ENCODE peak calls at places on chromosome 17, in four cellular contexts. One of them, this sample, is unnamed. For H3K4me1, the result is how much of the 10 kb centered on the place peaks cover.

GRCh38 chr17:67546578-67547527 is 169.8 kb downstream of the PITPNC1 start:
- DNase-seq in stomach: peak
- DNase-seq in CD8-positive, alpha-beta T cell: no peak
- DNase-seq in lung: peak
- DNase-seq in this sample: peak

GRCh38 chr17:46200200-46200599 is 7.0 kb upstream of the KANSL1 start:
- DNase-seq in lung: no peak
- DNase-seq in stomach: no peak
- DNase-seq in CD8-positive, alpha-beta T cell: no peak
- DNase-seq in this sample: no peak

GRCh38 chr17:70173646-70174045 is 4.3 kb downstream of the KCNJ2 start:
- DNase-seq in stomach: no peak
- DNase-seq in lung: no peak
- DNase-seq in CD8-positive, alpha-beta T cell: no peak
- DNase-seq in this sample: no peak

GRCh38 chr17:15885770-15886169 is 59.2 kb upstream of the ADORA2B start:
- DNase-seq in stomach: no peak
- DNase-seq in CD8-positive, alpha-beta T cell: no peak
- DNase-seq in lung: no peak
- DNase-seq in this sample: no peak

GRCh38 chr17:45229681-45230409 is 8.2 kb downstream of the FMNL1 start:
- DNase-seq in CD8-positive, alpha-beta T cell: no peak
- DNase-seq in stomach: no peak
- DNase-seq in lung: no peak
- DNase-seq in this sample: no peak

GRCh38 chr17:36892112-36892838 is 45.0 kb upstream of the LHX1 start:
- DNase-seq in lung: no peak
- DNase-seq in stomach: peak
- DNase-seq in CD8-positive, alpha-beta T cell: no peak
- DNase-seq in this sample: no peak

GRCh38 chr17:15392326-15392739 is 50.9 kb upstream of the TEKT3 start:
- DNase-seq in stomach: no peak
- DNase-seq in CD8-positive, alpha-beta T cell: no peak
- DNase-seq in lung: no peak
- DNase-seq in this sample: no peak

GRCh38 chr17:31392856-31393748 is 1.6 kb downstream of the RAB11FIP4 start:
- DNase-seq in CD8-positive, alpha-beta T cell: no peak
- DNase-seq in lung: no peak
- DNase-seq in stomach: peak
- DNase-seq in this sample: peak

GRCh38 chr17:57881143-57881542 is 31.3 kb upstream of the MRPS23 start:
- DNase-seq in CD8-positive, alpha-beta T cell: no peak
- DNase-seq in lung: no peak
- DNase-seq in stomach: no peak
- DNase-seq in this sample: peak

GRCh38 chr17:30573603-30574175 is 96.5 kb downstream of the GOSR1 start:
- DNase-seq in lung: no peak
- DNase-seq in stomach: no peak
- DNase-seq in CD8-positive, alpha-beta T cell: no peak
- DNase-seq in this sample: no peak

GRCh38 chr17:80738987-80739730 is 194.5 kb downstream of the RPTOR start:
- DNase-seq in lung: no peak
- DNase-seq in CD8-positive, alpha-beta T cell: no peak
- DNase-seq in stomach: no peak
- DNase-seq in this sample: no peak

GRCh38 chr17:4853195-4853762 is 20.1 kb downstream of the MINK1 start:
- DNase-seq in stomach: no peak
- DNase-seq in lung: no peak
- DNase-seq in CD8-positive, alpha-beta T cell: no peak
- DNase-seq in this sample: no peak
- H3K4me1 ChIP-seq in stomach: under half
- H3K4me1 ChIP-seq in lung: under half
- H3K4me1 ChIP-seq in CD8-positive, alpha-beta T cell: under half
- H3K4me1 ChIP-seq in this sample: under half

GRCh38 chr17:47884905-47885735 is 10.9 kb upstream of the SP2 start:
- DNase-seq in CD8-positive, alpha-beta T cell: no peak
- DNase-seq in lung: no peak
- DNase-seq in stomach: no peak
- DNase-seq in this sample: no peak
- H3K4me1 ChIP-seq in CD8-positive, alpha-beta T cell: under half
- H3K4me1 ChIP-seq in lung: under half
- H3K4me1 ChIP-seq in stomach: under half
- H3K4me1 ChIP-seq in this sample: under half

GRCh38 chr17:73304438-73304837 is 7.4 kb downstream of the CDC42EP4 start:
- DNase-seq in stomach: no peak
- DNase-seq in CD8-positive, alpha-beta T cell: no peak
- DNase-seq in lung: no peak
- DNase-seq in this sample: no peak
- H3K4me1 ChIP-seq in stomach: half or more
- H3K4me1 ChIP-seq in CD8-positive, alpha-beta T cell: under half
- H3K4me1 ChIP-seq in lung: under half
- H3K4me1 ChIP-seq in this sample: half or more

GRCh38 chr17:28405632-28406477 is at the start of gene SLC46A1:
- DNase-seq in CD8-positive, alpha-beta T cell: peak
- DNase-seq in stomach: peak
- DNase-seq in lung: peak
- DNase-seq in this sample: no peak

GRCh38 chr17:28407974-28408306 is 1.9 kb upstream of the SLC46A1 start:
- DNase-seq in stomach: no peak
- DNase-seq in lung: no peak
- DNase-seq in CD8-positive, alpha-beta T cell: no peak
- DNase-seq in this sample: no peak

GRCh38 chr17:28404812-28405570 is 1.0 kb downstream of the SLC46A1 start:
- DNase-seq in lung: no peak
- DNase-seq in CD8-positive, alpha-beta T cell: no peak
- DNase-seq in stomach: peak
- DNase-seq in this sample: no peak

GRCh38 chr17:28406478-28406824 is 439 bp upstream of the SLC46A1 start:
- DNase-seq in lung: no peak
- DNase-seq in CD8-positive, alpha-beta T cell: no peak
- DNase-seq in stomach: no peak
- DNase-seq in this sample: no peak

DNA sequence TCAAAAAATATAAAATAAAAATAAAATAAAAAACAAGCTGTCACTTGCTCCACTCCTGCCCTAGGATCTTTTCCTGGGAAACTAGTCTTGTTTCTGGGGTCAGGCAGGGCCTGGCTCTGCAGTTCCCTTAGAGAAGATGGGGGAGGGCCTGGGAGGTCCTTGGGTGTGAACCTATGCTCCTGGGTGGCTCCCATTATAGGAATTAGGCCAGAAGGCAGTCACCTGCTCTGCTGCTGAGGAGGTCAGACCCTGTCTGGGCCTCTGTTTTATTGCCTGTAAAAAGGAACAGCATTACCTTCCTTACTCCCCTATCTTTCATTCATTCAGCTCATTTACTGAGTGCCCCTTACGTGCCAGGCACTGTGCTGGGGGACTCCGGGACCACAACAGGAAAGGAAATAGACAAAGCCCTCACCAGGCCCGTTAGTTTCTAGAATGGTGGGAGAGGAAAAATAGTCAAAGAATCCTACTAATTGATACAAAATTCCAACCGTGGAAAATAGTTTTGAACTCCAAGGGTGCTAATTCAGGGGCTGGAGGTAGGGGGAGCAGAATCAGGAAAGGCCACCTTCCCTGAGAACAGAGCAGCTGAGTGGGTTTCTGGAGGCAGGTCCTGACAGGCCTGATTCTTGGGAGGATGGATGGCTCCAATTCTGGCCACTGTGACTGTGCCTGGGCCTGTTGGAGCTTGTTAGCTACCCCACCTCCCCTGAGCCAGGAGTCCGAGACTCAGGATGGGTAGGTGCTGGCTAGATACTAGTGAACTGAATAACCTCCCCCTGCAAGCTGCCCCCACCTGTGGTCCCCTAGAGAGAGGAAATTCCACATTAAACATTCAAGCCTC is 1.3 kb upstream of the SLC46A1 start:
- DNase-seq in CD8-positive, alpha-beta T cell: no peak
- DNase-seq in stomach: no peak
- DNase-seq in lung: no peak
- DNase-seq in this sample: no peak
- H3K4me1 ChIP-seq in CD8-positive, alpha-beta T cell: under half
- H3K4me1 ChIP-seq in stomach: under half
- H3K4me1 ChIP-seq in lung: under half
- H3K4me1 ChIP-seq in this sample: under half

GRCh38 chr17:76444518-76445311 is 8.2 kb downstream of the UBE2O start:
- DNase-seq in lung: no peak
- DNase-seq in CD8-positive, alpha-beta T cell: no peak
- DNase-seq in stomach: no peak
- DNase-seq in this sample: no peak

GRCh38 chr17:76449126-76449525 is 3.8 kb downstream of the UBE2O start:
- DNase-seq in stomach: no peak
- DNase-seq in CD8-positive, alpha-beta T cell: no peak
- DNase-seq in lung: no peak
- DNase-seq in this sample: no peak

GRCh38 chr17:76445697-76446448 is 7.1 kb downstream of the UBE2O start:
- DNase-seq in lung: no peak
- DNase-seq in CD8-positive, alpha-beta T cell: no peak
- DNase-seq in stomach: no peak
- DNase-seq in this sample: no peak

GRCh38 chr17:76446449-76447231 is 6.3 kb downstream of the UBE2O start:
- DNase-seq in lung: peak
- DNase-seq in stomach: peak
- DNase-seq in CD8-positive, alpha-beta T cell: no peak
- DNase-seq in this sample: no peak

DNA sequence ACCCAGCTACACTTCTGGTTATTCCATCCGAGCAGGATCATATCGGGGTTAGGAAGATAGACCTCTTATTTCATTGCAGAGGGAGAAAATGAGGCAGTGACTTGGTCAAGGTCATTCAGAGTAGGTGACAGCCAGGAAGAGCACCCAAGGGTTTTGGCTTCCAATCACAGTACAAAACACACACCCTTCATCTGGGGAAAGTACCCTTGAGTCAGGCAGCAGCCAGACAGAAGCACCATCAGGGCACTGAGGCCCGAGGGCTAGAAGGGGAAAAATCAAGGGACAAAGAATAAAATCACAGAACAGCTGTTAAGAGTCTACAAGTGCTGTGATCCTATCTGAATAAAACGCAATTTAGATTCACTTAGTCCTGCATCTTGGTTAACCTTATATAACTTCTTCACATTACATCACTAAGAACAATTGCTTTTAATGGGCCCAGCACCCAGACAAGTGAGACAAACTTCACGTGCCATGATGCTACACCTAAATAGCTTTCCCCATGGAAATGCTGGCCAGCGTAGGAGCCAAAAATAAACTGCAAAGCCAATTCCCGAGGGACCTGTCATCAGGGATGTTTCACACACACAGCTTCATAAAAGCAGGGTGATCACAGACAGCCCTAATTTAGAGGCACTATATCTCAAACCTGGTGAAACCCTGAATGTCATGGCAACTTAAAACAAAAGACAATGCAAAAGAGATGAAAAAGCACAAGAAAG is 4.9 kb downstream of the UBE2O start:
- DNase-seq in stomach: no peak
- DNase-seq in lung: no peak
- DNase-seq in CD8-positive, alpha-beta T cell: no peak
- DNase-seq in this sample: no peak
- H3K4me1 ChIP-seq in stomach: half or more
- H3K4me1 ChIP-seq in lung: under half
- H3K4me1 ChIP-seq in CD8-positive, alpha-beta T cell: under half
- H3K4me1 ChIP-seq in this sample: under half

GRCh38 chr17:82269882-82270500 is 3.5 kb downstream of the CSNK1D start:
- DNase-seq in CD8-positive, alpha-beta T cell: no peak
- DNase-seq in stomach: peak
- DNase-seq in lung: no peak
- DNase-seq in this sample: no peak

GRCh38 chr17:82269138-82269881 is 4.2 kb downstream of the CSNK1D start:
- DNase-seq in CD8-positive, alpha-beta T cell: no peak
- DNase-seq in lung: no peak
- DNase-seq in stomach: no peak
- DNase-seq in this sample: no peak

GRCh38 chr17:82266142-82266541 is 7.4 kb downstream of the CSNK1D start:
- DNase-seq in lung: no peak
- DNase-seq in CD8-positive, alpha-beta T cell: no peak
- DNase-seq in stomach: no peak
- DNase-seq in this sample: no peak

GRCh38 chr17:82270651-82271050 is 2.8 kb downstream of the CSNK1D start:
- DNase-seq in CD8-positive, alpha-beta T cell: no peak
- DNase-seq in lung: no peak
- DNase-seq in stomach: no peak
- DNase-seq in this sample: no peak

DNA sequence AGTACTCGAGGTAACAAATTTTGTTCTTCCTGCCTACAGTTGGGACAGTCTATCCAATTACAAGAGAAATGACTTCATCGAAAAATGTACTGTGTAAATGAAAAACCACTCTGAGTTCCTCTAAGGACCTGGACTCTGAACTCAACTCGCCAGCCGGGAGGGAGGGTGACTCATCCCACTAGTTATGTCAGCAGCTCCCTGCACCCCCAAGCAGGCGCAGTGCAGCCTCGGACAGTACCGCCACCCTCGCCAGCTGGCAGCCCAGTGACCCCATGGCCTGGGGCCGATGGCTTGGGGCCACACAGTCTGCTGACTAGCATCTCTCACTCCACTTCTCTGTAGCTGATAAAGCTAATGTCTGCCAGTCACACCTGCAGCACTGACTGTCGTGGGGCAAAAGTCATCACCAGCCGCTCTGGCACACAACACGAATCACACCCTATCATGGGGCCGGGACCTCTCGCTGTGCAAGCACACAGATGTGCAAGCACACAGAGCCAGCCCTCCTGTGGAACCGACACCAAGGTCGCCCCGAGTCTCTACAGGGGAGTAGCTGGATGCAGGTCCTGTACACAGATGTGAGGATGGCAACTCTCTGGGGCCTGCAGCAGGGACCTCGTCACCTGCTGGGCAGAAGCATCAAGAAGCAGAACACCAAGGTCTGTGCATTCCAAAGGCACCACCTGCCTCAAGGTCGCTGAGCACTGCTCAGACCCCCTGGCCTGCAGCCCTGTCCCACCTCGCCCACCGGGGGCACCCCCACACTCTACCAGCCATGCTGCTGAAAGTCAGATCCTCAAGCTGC is 5.7 kb downstream of the CSNK1D start:
- DNase-seq in CD8-positive, alpha-beta T cell: peak
- DNase-seq in stomach: peak
- DNase-seq in lung: peak
- DNase-seq in this sample: peak
- H3K4me1 ChIP-seq in CD8-positive, alpha-beta T cell: half or more
- H3K4me1 ChIP-seq in stomach: half or more
- H3K4me1 ChIP-seq in lung: under half
- H3K4me1 ChIP-seq in this sample: under half

This sample was measured in ascending aorta.